ENCODE peak calls at places on chromosomes 12 and 14, in eight cellular contexts. C, O, E, G, A, L, N and U are unnamed samples.

GRCh38 chr12:86139671-86140070 is 116.5 kb downstream of the MGAT4C start:
- DNase-seq in A (no peak), N (no peak), L (no peak), E (no peak), O (no peak), G (no peak), C (no peak), U (no peak)

GRCh38 chr12:54141534-54142475 is 47.0 kb downstream of the SMUG1 start:
- DNase-seq in N (no peak), A (no peak), O (no peak), L (peak), C (no peak), E (no peak), G (no peak), U (no peak)

GRCh38 chr14:99246536-99247083 is 25.4 kb downstream of the BCL11B start:
- DNase-seq in O (no peak), E (no peak), A (no peak), N (no peak), C (no peak), L (no peak), G (no peak), U (peak)

GRCh38 chr12:63068857-63069442 is 82.1 kb downstream of the AVPR1A start:
- DNase-seq in N (no peak), O (peak), A (no peak), L (peak), G (peak), E (no peak), C (no peak), U (peak)

GRCh38 chr12:130183585-130184370 is 21.5 kb downstream of the FZD10 start:
- DNase-seq in C (no peak), G (no peak), L (no peak), O (no peak), A (no peak), E (no peak), N (no peak), U (no peak)

GRCh38 chr14:54881235-54881760 is 21.3 kb downstream of the GCH1 start:
- DNase-seq in A (no peak), G (no peak), C (no peak), O (no peak), E (no peak), N (no peak), L (no peak), U (no peak)

GRCh38 chr12:56591111-56591510 is 39.0 kb downstream of the BAZ2A start:
- DNase-seq in N (no peak), C (no peak), E (no peak), G (no peak), L (no peak), A (no peak), O (no peak), U (peak)

GRCh38 chr12:95810411-95810810 is 19.8 kb upstream of the NTN4 start:
- DNase-seq in O (no peak), G (no peak), C (no peak), N (no peak), A (no peak), L (no peak), E (no peak), U (no peak)

GRCh38 chr14:90715495-90715894 is 100.7 kb downstream of the TTC7B start:
- DNase-seq in L (no peak), C (no peak), G (no peak), E (no peak), O (no peak), N (no peak), A (no peak), U (no peak)

GRCh38 chr14:53325176-53325806 is 172.2 kb upstream of the DDHD1 start:
- DNase-seq in A (no peak), N (no peak), E (no peak), C (no peak), O (peak), G (no peak), L (no peak), U (peak)

GRCh38 chr12:41743835-41744234 is 400.8 kb downstream of the GXYLT1 start:
- DNase-seq in N (no peak), O (no peak), E (no peak), G (no peak), L (no peak), C (no peak), A (no peak), U (no peak)

GRCh38 chr14:58238252-58239247 is 6.1 kb upstream of the PSMA3 start:
- DNase-seq in E (no peak), G (peak), C (peak), O (peak), L (no peak), N (no peak), A (no peak), U (peak)

GRCh38 chr12:124844411-124845397 is 19.0 kb downstream of the SCARB1 start:
- DNase-seq in L (no peak), O (no peak), E (no peak), C (peak), N (no peak), A (no peak), G (no peak), U (no peak)

GRCh38 chr12:58025431-58025830 is 84.1 kb downstream of the ATP23 start:
- DNase-seq in A (no peak), N (no peak), L (no peak), G (no peak), O (no peak), E (no peak), C (no peak), U (no peak)

GRCh38 chr14:63200767-63201166 is 3.5 kb upstream of the RHOJ start:
- DNase-seq in C (no peak), A (no peak), G (no peak), L (no peak), E (no peak), O (no peak), N (peak), U (no peak)

DNA sequence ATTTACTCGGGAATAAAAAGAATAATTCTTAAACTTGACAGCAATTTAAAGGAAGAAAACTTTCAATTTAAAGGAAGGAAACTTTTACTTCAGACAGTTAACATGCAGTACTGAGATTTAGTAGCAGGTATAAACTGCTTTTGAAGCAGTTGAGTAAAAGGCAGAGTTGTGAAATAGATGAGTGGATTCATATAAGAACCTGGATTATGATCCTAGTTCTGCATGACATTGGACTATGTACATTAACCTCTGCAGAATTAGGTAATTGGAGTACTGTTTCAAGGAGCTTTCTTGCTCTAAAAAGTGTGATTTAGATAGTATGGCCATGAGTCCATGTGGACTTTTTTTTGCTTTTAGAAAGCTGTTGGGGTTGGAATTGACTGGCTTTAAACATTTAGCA is 29.7 kb downstream of the ATP2A2 start:
- DNase-seq in N (no peak), O (no peak), L (no peak), E (no peak), C (no peak), G (no peak), A (no peak), U (no peak)
- H3K27ac ChIP-seq in N (peak), O (peak), L (peak), E (no peak), C (no peak), G (no peak), A (no peak), U (no peak)

DNA sequence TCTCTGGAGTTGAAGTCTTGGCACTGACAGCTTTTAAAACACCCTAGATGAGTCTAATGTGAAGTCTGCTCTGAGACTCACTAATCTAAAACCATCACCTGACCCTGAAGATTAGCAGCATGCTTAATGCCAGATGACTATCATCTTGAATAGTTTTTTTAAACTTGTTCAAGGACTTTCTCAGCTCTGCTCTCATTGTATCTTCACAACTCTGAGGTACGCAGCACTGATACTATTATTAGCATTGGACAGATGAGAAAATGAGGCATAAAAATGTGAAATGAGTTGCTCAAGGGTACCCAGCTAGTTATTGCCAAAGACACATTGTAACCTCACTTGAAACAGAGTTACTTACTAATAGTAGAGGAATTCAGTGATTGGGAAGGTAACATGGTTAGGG is 4.8 kb downstream of the SLC38A1 start:
- DNase-seq in L (no peak), O (no peak), C (no peak), G (no peak), E (no peak), A (no peak), N (no peak), U (no peak)
- H3K4me3 ChIP-seq in L (no peak), O (no peak), C (no peak), G (no peak), E (no peak), A (no peak), N (no peak), U (no peak)

GRCh38 chr12:116529048-116529447 is 30.1 kb upstream of the MAP1LC3B2 start:
- DNase-seq in E (no peak), A (no peak), N (no peak), O (no peak), G (peak), L (peak), C (no peak), U (no peak)
- H3K27ac ChIP-seq in E (no peak), A (no peak), N (no peak), O (no peak), G (no peak), L (peak), C (no peak), U (no peak)

DNA sequence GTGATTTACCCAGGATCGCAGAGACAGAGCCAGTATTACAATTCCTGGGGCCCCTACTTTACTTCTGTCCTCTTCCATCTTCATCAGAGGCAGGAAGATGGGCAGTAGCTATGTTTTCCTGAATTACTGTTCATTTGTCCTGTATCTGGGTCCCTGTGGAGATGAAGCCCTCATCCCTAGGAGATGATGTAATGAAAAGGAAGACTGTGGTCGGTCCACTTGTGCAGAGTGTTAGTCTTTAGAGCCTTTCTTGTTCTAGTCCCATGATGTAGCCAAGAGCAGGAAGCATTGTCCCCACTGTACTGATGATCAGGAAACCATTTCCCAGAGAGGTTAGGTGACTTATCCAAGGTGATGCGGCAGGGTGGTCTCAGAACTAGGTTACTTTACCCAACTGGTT is 2.6 kb downstream of the CD9 start:
- DNase-seq in L (no peak), E (no peak), A (no peak), C (no peak), N (no peak), G (no peak), O (no peak), U (no peak)
- H3K4me3 ChIP-seq in L (no peak), E (no peak), A (no peak), C (peak), N (peak), G (no peak), O (no peak), U (no peak)

GRCh38 chr14:34328178-34328577 is 133.9 kb downstream of the SPTSSA start:
- DNase-seq in A (no peak), N (no peak), E (no peak), G (no peak), L (no peak), O (no peak), C (no peak), U (no peak)
- H3K27ac ChIP-seq in A (no peak), N (no peak), E (no peak), G (no peak), L (no peak), O (no peak), C (no peak), U (no peak)

GRCh38 chr12:109153711-109154434 is 37.5 kb downstream of the ACACB start:
- DNase-seq in N (no peak), C (no peak), A (no peak), L (peak), G (no peak), O (peak), E (no peak), U (no peak)
- H3K4me3 ChIP-seq in N (peak), C (peak), A (no peak), L (peak), G (peak), O (peak), E (peak), U (peak)

GRCh38 chr14:71290301-71290700 is 383.0 kb downstream of the PCNX1 start:
- DNase-seq in C (no peak), L (no peak), A (no peak), E (no peak), N (no peak), O (no peak), G (no peak), U (no peak)
- H3K27ac ChIP-seq in C (no peak), L (no peak), A (no peak), E (no peak), N (no peak), O (no peak), G (no peak), U (no peak)

DNA sequence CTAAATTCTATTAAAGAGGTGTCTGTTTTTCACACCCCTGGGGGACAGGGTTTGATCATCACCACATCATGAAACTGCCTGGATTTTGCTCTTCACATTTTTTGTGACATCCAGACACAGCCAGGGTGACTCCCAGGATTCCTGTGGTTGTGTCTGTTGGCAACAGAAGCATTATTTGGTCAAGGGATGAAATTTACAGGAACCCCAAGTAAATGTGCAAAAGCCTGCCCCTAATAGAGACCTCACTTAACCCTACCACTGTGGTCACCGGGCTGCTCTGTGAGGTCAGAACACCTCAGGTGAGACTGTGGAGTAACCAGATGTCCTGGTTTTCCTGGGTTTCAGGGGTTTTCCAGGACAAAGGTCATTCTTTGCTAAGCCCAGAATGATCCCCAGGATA is 103.8 kb downstream of the DAD1 start:
- DNase-seq in A (no peak), N (no peak), L (no peak), G (no peak), C (no peak), O (no peak), E (no peak), U (no peak)
- H3K4me3 ChIP-seq in A (no peak), N (no peak), L (no peak), G (no peak), C (no peak), O (no peak), E (no peak), U (no peak)